ENCODE peak calls at places on chromosomes 11 and 22, in six cellular contexts. X, R, Q, U, Y and V are unnamed samples.

GRCh38 chr11:96098511-96099241 is 174.8 kb upstream of the MTMR2 start:
- DNase-seq in Q (no peak), Y (no peak), R (peak; percentile 57), X (no peak), U (no peak), V (no peak)

GRCh38 chr11:68825603-68826002 is 16.1 kb downstream of the CPT1A start:
- DNase-seq in Q (no peak), Y (no peak), R (peak; percentile 11), X (no peak), U (no peak), V (peak; percentile 53)

GRCh38 chr22:49056301-49056700 is 771.4 kb downstream of the BRD1 start:
- DNase-seq in R (no peak), Q (no peak), X (no peak), Y (no peak), U (no peak), V (no peak)

GRCh38 chr22:46362221-46362933 is 26.9 kb downstream of the TRMU start:
- DNase-seq in R (no peak), X (no peak), Y (no peak), Q (no peak), U (no peak), V (no peak)

GRCh38 chr11:12088047-12088481 is 22.3 kb upstream of the MICAL2 start:
- DNase-seq in X (no peak), Q (no peak), Y (no peak), U (peak; percentile 31), R (peak; percentile 81), V (no peak)

GRCh38 chr11:73982990-73983763 is 534 bp upstream of the UCP2 start:
- DNase-seq in R (peak; percentile 95), U (peak; percentile 98), Q (peak; percentile 90), Y (peak; percentile 91), X (peak; percentile 52), V (peak; percentile 97)

GRCh38 chr11:64687204-64687603 is 35.8 kb downstream of the NRXN2 start:
- DNase-seq in Y (peak; percentile 67), U (no peak), R (no peak), Q (peak; percentile 95), X (no peak), V (no peak)

GRCh38 chr22:23239429-23239828 is 59.1 kb downstream of the BCR start:
- DNase-seq in X (no peak), Y (no peak), Q (no peak), U (no peak), R (no peak), V (no peak)

GRCh38 chr11:130631119-130631518 is 182.7 kb downstream of the ADAMTS15 start:
- DNase-seq in Q (no peak), X (peak; percentile 55), U (no peak), Y (no peak), R (peak; percentile 94), V (no peak)

GRCh38 chr22:19806213-19807160 is 45.9 kb downstream of the TBX1 start:
- DNase-seq in Q (no peak), X (no peak), Y (no peak), U (peak; percentile 54), R (no peak), V (peak; percentile 90)

GRCh38 chr22:24141586-24141985 is 39.7 kb upstream of the SUSD2 start:
- DNase-seq in U (no peak), Y (no peak), R (no peak), X (no peak), Q (no peak), V (no peak)

GRCh38 chr11:110086892-110087309 is 6.3 kb upstream of the ZC3H12C start:
- DNase-seq in Q (no peak), R (peak; percentile 88), X (no peak), U (no peak), Y (no peak), V (peak; percentile 47)

GRCh38 chr11:7599209-7599608 is 74.1 kb downstream of the CYB5R2 start:
- DNase-seq in X (no peak), R (no peak), Y (no peak), U (no peak), Q (no peak), V (no peak)

GRCh38 chr11:112584674-112585073 is 324.0 kb upstream of the PLET1 start:
- DNase-seq in Q (no peak), R (no peak), U (peak; percentile 31), Y (no peak), X (no peak), V (no peak)

GRCh38 chr11:104484784-104485554 is 321.0 kb upstream of the PDGFD start:
- DNase-seq in R (no peak), Q (no peak), U (no peak), X (no peak), Y (no peak), V (no peak)

GRCh38 chr11:73139476-73140198 is 2.5 kb downstream of the FCHSD2 start:
- DNase-seq in X (no peak), Q (no peak), Y (no peak), R (peak; percentile 46), U (peak; percentile 84), V (no peak)

GRCh38 chr11:18137186-18137800 is 4.9 kb downstream of the MRGPRX3 start:
- DNase-seq in U (no peak), Y (no peak), R (no peak), X (no peak), Q (no peak), V (no peak)

GRCh38 chr11:3160252-3161031 is 4.7 kb downstream of the OSBPL5 start:
- DNase-seq in U (peak; percentile 94), Q (peak; percentile 93), R (peak; percentile 96), Y (no peak), X (peak; percentile 72), V (peak; percentile 92)

GRCh38 chr11:10498022-10498400 is 42.9 kb downstream of the AMPD3 start:
- DNase-seq in X (no peak), Q (no peak), U (no peak), Y (no peak), R (no peak), V (no peak)